ENCODE peak calls at places on chromosomes 4 and X, in four cellular contexts. P, Z, M and B are unnamed samples.
A peak's percentile ranks its signal among the peaks of the same experiment; 100 is the strongest.

GRCh38 chr4:168794881-168795280 is 215.2 kb downstream of the CBR4 start:
- DNase-seq in Z (no peak), P (no peak), M (no peak), B (no peak)

GRCh38 chr4:2251795-2252529 is 9.9 kb downstream of the MXD4 start:
- DNase-seq in Z (no peak), P (no peak), M (no peak), B (peak; percentile 7)

GRCh38 chr4:169030575-169030982 is 20.5 kb upstream of the CBR4 start:
- DNase-seq in M (peak; percentile 35), Z (no peak), P (no peak), B (no peak)

GRCh38 chrX:46777971-46778810 is 19.3 kb upstream of the SLC9A7 start:
- DNase-seq in M (peak; percentile 12), Z (no peak), P (no peak), B (no peak)

GRCh38 chr4:113955411-113955810 is 24.0 kb downstream of the ARSJ start:
- DNase-seq in P (no peak), Z (no peak), M (no peak), B (no peak)

GRCh38 chr4:78004270-78004669 is 52.9 kb upstream of the FRAS1 start:
- DNase-seq in M (no peak), Z (no peak), P (no peak), B (no peak)

GRCh38 chrX:152154050-152154449 is 15.7 kb upstream of the MAGEA10 start:
- DNase-seq in Z (peak; percentile 56), M (no peak), P (no peak), B (no peak)

GRCh38 chr4:148095346-148095923 is 346.8 kb downstream of the NR3C2 start:
- DNase-seq in P (no peak), M (no peak), Z (no peak), B (no peak)

GRCh38 chr4:38230821-38231583 is 270.8 kb downstream of the PTTG2 start:
- DNase-seq in Z (peak; percentile 68), M (no peak), P (no peak), B (no peak)

GRCh38 chr4:25467843-25468242 is 90.8 kb downstream of the ANAPC4 start:
- DNase-seq in P (no peak), M (no peak), Z (no peak), B (no peak)

GRCh38 chr4:76179398-76180318 is 31.5 kb upstream of the NUP54 start:
- DNase-seq in P (peak; percentile 79), Z (peak; percentile 90), M (peak; percentile 70), B (peak; percentile 92)

GRCh38 chrX:68721991-68722860 is 74.8 kb downstream of the STARD8 start:
- DNase-seq in Z (no peak), M (no peak), P (no peak), B (no peak)

DNA sequence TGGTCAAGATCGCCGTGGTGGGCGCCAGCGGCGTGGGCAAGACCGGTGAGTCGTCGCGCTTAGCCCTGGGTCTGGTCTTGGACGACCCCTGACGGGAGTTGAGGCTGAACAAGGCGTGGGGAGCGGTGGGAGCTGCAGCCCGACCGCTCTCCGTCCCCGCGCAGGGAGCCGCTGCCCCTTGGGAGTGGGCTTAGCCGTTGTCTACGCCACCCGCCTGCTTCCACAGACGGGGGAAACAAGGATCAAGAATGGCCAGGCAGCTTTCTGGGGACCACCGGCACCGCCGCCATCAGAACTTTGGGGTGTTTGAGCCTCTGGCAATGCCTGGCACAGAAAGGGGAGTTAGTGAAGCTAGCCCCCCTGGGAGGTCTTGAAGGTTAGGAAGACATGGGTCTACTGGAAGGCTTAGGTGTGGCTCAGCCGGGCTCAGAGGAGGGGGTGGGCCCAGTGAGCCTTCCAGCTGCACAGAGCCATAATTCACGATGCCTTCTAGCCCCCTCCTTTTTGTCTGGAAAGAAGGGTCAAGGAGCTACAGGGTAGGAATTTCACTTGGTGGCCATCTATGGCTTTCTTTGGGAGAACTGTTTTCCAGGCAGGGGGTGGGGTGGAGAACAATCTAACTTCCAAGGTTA is 604 bp downstream of the RASL11B start:
- DNase-seq in Z (no peak), P (peak; percentile 18), M (no peak), B (no peak)
- TF ChIP-seq ELF4 in Z (no peak), P (no peak), M (no peak), B (no peak)

DNA sequence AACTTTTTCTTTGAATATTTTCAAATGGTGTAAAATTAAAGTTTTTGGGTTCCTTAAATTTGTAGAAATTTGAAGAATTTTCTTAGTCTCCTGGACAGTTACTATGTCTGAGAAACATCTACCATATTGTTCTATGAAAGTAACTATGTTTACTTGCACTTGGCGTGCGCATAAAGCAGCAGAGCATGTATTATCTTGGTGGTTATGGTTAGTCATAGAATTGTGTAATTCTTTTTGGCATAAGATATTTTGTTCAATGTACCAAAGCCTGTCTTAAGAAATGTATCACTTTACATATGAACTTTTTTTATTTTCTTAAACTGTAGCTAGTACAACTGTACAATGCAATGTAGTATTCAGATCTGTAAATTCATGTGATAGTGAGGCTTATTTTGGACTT is 49.2 kb downstream of the CDS1 start:
- DNase-seq in P (no peak), M (no peak), Z (no peak), B (no peak)
- TF ChIP-seq ELF4 in P (no peak), M (no peak), Z (no peak), B (no peak)

DNA sequence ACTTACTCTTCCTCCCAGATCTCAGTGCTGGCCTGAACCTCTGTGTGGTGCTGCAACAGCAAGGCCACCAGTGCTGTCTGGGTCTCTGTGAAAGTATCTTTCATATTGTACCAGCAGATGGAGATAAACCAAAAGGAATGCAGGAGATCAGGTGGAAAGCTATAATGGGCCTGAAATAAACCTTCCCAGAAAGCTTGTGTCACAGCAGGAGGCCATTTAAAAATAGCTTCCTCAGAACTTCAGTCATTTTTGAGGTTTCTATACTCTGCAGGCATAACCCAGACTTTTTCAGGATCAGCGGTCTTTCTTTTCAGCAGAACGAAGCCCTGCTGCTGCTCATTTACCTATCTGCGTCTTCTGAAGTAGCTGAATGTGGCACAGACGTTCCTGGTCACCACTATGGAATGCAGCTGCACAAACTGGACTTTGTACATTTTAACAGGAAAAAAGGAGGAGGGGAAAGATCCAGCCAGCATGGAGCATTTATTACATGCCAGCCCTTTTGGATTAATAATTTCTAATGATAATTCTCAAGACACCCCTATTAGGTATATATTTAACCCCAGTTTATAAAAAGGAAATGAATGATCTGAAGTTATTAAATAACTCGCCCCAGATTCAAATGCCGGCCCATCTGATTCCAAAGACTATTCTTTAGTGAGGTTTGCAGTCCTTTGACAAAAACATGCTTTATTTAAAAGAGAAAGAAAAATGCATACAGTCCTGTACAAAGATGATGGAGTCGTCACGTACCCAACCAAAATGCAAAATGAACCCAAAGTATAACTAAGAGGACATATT is 119.7 kb downstream of the NFKB1 start:
- DNase-seq in M (peak; percentile 92), P (peak; percentile 75), Z (peak; percentile 81), B (no peak)
- TF ChIP-seq ELF4 in M (no peak), P (no peak), Z (no peak), B (no peak)

GRCh38 chrX:122546269-122546668 is 637.8 kb upstream of the GRIA3 start:
- DNase-seq in M (no peak), Z (no peak), P (no peak), B (no peak)
- TF ChIP-seq ELF4 in M (no peak), Z (no peak), P (no peak), B (no peak)

DNA sequence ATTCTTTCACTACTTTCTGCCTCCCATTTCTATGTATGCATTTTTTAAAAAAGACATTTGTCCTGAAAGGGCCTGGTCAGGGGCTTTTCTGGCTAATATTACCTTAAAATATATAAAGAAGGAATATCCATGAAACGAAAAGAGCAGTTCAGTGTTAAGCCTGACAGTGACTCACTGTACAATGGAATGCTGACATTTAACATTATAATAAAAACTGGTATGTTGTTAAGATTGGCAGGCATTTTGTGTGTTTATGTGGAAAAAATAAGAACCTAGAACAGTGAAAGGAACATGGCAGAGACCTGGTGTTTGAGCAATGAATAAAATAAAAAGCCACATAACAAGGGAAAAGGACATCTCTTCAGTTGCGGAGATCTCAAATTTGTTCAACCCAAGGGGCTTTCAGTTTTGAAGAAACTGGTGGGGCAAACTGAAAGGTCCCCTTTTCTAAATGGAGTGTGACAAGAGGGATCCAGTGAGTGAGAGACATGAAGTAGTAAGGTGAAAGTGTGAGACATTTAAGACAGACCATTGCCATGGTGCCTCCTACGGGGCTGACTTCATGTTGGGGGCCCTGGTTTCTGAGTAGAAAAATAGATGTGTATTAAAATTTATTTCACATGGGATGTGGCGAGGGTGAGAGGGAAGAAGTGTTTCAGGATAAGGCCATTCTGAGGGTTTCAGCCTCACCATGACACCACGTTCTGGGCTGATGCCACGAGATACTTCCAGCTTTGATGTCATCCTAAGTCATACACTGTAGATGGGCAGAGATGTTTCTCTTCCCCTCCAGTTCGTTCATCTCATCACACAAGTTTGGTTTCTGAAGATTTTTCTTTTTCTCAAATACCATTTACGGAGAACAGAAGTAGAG is 324.9 kb downstream of the PPP3CA start:
- DNase-seq in Z (no peak), P (no peak), M (no peak), B (no peak)
- TF ChIP-seq ELF4 in Z (no peak), P (no peak), M (no peak), B (no peak)

GRCh38 chrX:19593684-19594083 is 78.4 kb upstream of the MAP3K15 start:
- DNase-seq in M (peak; percentile 9), P (peak; percentile 25), Z (peak; percentile 20), B (no peak)
- TF ChIP-seq ELF4 in M (no peak), P (no peak), Z (no peak), B (no peak)

GRCh38 chrX:154029439-154029838 is 9.7 kb upstream of the IRAK1 start:
- DNase-seq in M (no peak), P (no peak), Z (peak; percentile 34), B (peak; percentile 26)
- TF ChIP-seq ELF4 in M (no peak), P (no peak), Z (no peak), B (no peak)

GRCh38 chr4:54879576-54879975 is 221.8 kb downstream of the KIT start:
- DNase-seq in Z (no peak), P (no peak), M (no peak), B (no peak)
- TF ChIP-seq ELF4 in Z (no peak), P (no peak), M (no peak), B (no peak)